ENCODE peak calls at places on chromosomes 11 and 22, in six cellular contexts. D, T, V, M, K and S are unnamed samples.

GRCh38 chr11:96139692-96140091 is 203.3 kb downstream of the MAML2 start:
- DNase-seq in D (no peak), T (no peak), V (no peak), M (no peak), K (no peak), S (no peak)

GRCh38 chr22:23230348-23231068 is 50.2 kb downstream of the BCR start:
- DNase-seq in V (no peak), T (no peak), M (no peak), K (no peak), D (peak; percentile 59), S (no peak)

GRCh38 chr22:24775769-24776492 is 1.4 kb upstream of the PIWIL3 start:
- DNase-seq in K (no peak), V (no peak), M (no peak), D (no peak), T (no peak), S (no peak)

GRCh38 chr11:123253909-123254308 is 58.9 kb upstream of the CLMP start:
- DNase-seq in M (no peak), K (no peak), D (no peak), V (no peak), T (no peak), S (no peak)

GRCh38 chr22:27327981-27328721 is 473.4 kb downstream of the MN1 start:
- DNase-seq in M (no peak), V (no peak), D (no peak), K (no peak), T (no peak), S (no peak)

GRCh38 chr22:24187731-24188644 is 6.7 kb downstream of the SUSD2 start:
- DNase-seq in K (no peak), T (no peak), M (no peak), D (no peak), V (no peak), S (no peak)

GRCh38 chr11:68149417-68149816 is 28.2 kb upstream of the CHKA start:
- DNase-seq in M (no peak), T (no peak), V (no peak), K (no peak), D (no peak), S (no peak)

GRCh38 chr22:23397618-23398567 is 182.2 kb downstream of the IGLL1 start:
- DNase-seq in D (no peak), T (no peak), K (no peak), M (no peak), V (no peak), S (no peak)

GRCh38 chr11:74434528-74434927 is 32.8 kb downstream of the KCNE3 start:
- DNase-seq in T (no peak), V (no peak), K (no peak), M (no peak), D (no peak), S (peak; percentile 70)

GRCh38 chr11:9092846-9093778 is 1.7 kb upstream of the SCUBE2 start:
- DNase-seq in D (no peak), V (no peak), K (no peak), T (no peak), M (peak; percentile 24), S (peak; percentile 22)

GRCh38 chr11:85768473-85769146 is 42.3 kb downstream of the SYTL2 start:
- DNase-seq in D (no peak), M (no peak), T (no peak), K (no peak), V (no peak), S (no peak)

GRCh38 chr11:73095613-73096012 is 46.5 kb downstream of the FCHSD2 start:
- DNase-seq in T (no peak), V (no peak), D (no peak), K (no peak), M (no peak), S (no peak)

GRCh38 chr11:66889974-66890373 is 33.1 kb downstream of the LRFN4 start:
- DNase-seq in D (no peak), V (no peak), K (peak; percentile 60), T (no peak), M (no peak), S (no peak)

GRCh38 chr11:13256216-13256615 is 21.4 kb upstream of the BMAL1 start:
- DNase-seq in D (no peak), V (no peak), M (no peak), T (no peak), K (no peak), S (no peak)

DNA sequence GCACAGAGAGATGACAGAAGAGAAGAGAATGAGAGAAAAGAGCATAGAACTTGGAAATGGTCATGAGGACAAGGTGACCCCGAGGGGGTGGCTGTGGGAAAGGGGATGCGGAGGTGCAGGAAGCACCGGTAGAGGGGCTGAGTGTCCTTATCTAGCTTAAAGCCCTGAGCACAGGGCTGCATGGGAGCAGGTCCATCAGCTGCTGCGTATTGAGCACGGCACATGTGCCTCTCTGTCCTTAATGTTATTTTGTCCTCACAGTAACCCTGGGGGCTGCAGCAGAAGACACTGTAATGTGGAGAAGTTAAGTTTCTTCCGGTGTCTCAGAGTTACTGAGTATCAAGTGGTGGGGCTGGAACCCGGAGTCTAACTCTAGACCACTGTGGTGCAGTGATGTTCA is 94.4 kb upstream of the OR4B1 start:
- DNase-seq in V (no peak), K (no peak), M (no peak), T (no peak), D (no peak), S (no peak)
- TF ChIP-seq MYC in V (no peak), K (no peak), M (no peak), T (no peak), D (no peak), S (no peak)

DNA sequence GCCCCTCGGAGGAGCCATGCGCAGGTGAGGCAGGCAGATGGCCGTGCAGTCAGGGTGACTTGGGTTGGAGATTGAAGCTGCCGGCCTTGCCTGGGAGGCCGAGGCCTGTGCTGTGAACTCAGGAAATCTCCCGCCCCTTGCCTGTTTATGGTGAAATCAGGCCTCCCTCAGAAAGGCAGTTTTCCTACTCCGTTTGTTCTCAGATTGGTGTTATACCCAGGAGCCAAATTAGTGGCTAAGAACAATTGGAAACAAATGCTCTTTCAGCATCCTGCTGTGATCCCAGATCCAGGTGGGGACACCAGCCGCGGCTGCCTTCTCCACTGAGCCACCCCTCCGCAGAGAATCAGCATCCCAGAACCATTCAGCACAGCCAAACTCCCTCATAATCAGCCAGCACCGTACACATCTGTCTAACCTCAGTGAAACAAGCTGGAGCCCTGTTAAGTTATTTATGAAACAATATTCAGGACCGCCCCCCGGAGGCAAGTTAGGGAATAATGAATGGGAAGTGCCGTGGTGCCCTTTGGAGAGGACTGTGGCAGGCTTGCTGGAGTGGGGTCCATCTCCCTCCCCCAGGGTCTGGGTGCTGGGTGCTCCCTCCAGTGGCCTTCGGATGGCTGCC is 60.0 kb downstream of the PKNOX2 start:
- DNase-seq in K (peak; percentile 9), V (no peak), M (peak; percentile 45), D (peak; percentile 14), T (no peak), S (peak; percentile 23)
- TF ChIP-seq CTCF in K (peak; percentile 25), V (no peak), M (peak; percentile 28), D (peak; percentile 28), T (no peak), S (no peak)

GRCh38 chr22:43273902-43274484 is 69.2 kb downstream of the SCUBE1 start:
- DNase-seq in K (peak; percentile 47), T (peak; percentile 13), D (peak; percentile 64), V (peak; percentile 69), M (peak; percentile 57), S (peak; percentile 75)
- TF ChIP-seq MYC in K (no peak), T (no peak), D (no peak), V (no peak), M (no peak), S (no peak)

DNA sequence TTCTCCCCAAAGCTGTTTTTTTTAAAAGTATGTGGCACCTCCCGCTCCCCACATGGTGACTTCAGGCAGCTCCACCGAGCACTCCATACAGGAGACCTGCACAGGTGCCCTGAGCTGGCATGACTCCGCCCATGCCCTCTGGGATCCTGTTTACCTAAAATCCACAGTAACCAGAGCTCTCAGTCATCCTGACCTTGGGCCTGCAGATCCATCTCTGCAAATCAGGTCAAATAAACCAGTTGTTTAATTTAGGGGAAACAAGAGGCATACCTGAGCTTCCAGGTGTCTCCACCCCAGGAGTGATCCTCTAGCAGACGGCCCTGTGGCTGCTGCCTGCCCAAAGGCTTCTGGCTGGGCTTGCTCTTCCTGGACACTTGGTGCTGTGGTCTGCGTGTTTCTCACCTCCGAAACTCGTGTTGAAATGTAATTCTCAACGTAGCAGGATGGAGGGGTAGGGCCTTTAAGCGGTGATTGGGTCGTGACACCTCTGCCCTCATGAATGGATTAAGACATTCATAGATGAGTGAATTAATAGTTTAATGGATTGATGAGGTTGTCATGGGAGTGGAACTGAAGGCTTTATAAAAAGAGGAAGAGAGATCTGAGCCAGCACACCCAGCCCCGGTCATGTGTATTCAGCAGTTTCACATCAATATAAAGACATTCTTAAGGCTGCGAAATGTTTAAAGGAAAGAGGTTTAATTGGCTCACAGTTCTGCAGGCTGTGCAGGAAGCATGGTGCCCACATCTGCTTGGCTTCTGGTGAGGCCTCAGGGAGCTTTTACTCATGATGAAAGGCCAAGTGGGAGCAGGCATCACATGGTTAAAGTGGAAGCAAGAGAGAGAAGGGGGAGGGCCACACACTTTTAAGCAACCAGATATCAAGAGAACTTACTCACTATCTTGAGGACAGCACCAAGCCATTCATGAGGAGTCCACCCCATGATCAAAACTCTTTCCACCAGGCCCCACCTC is 34.1 kb downstream of the LINC01488 start:
- DNase-seq in T (no peak), M (no peak), V (no peak), K (no peak), D (no peak), S (peak; percentile 28)
- TF ChIP-seq CTCF in T (no peak), M (no peak), V (no peak), K (no peak), D (no peak), S (no peak)

DNA sequence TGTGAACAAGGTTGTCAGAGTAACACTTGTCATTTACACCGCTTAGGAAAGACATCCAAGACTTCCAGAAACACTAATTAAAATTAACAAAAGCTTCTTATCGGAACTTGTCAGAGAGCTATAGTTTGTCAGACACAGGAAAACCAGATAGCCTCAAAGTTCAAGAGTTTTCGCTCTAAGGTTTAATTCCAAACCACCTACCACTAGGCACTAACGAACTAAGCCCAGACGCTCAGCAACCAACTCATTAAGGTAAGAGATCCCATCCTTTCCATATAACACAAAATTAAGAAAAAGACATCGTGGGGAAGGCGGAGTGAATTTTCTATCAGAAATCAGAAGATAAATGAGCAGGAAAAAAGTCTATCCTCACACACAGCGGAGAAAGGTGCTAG is 408 bp downstream of the IMMP1L start:
- DNase-seq in K (peak; percentile 6), T (no peak), D (no peak), M (no peak), V (peak; percentile 1), S (no peak)
- TF ChIP-seq MYC in K (no peak), T (no peak), D (no peak), M (no peak), V (no peak), S (no peak)

GRCh38 chr11:63738720-63739360 is 29.7 kb downstream of the ZFTA start:
- DNase-seq in K (peak; percentile 65), T (peak; percentile 19), V (peak; percentile 35), D (peak; percentile 55), M (peak; percentile 89), S (peak; percentile 80)
- TF ChIP-seq CTCF in K (peak; percentile 68), T (peak; percentile 81), V (peak; percentile 90), D (peak; percentile 70), M (peak; percentile 75), S (peak; percentile 92)

GRCh38 chr22:32850591-32851517 is 49.3 kb downstream of the TIMP3 start:
- DNase-seq in D (no peak), T (no peak), M (no peak), V (no peak), K (no peak), S (no peak)
- TF ChIP-seq MYC in D (no peak), T (no peak), M (no peak), V (no peak), K (no peak), S (no peak)